ENCODE peak calls at places on chromosomes 16 and 17, in five cellular contexts. O, L, Y, N and S are unnamed samples.

GRCh38 chr16:68090526-68090925 is 5.4 kb downstream of the NFATC3 start:
- DNase-seq in O (no peak), L (no peak), Y (no peak), N (no peak), S (no peak)

GRCh38 chr17:29059281-29059680 is 16.3 kb downstream of the PIPOX start:
- DNase-seq in O (peak), L (no peak), Y (no peak), N (no peak), S (no peak)

GRCh38 chr16:56708821-56709685 is 20.9 kb upstream of the NUP93 start:
- DNase-seq in O (no peak), L (no peak), Y (no peak), N (no peak), S (no peak)

GRCh38 chr16:86016201-86016965 is 117.4 kb downstream of the IRF8 start:
- DNase-seq in O (peak), L (peak), Y (peak), N (peak), S (peak)

GRCh38 chr17:41521574-41522261 is 3.0 kb upstream of the KRT15 start:
- DNase-seq in O (peak), L (no peak), Y (peak), N (no peak), S (peak)

GRCh38 chr16:2799205-2799851 is 1.1 kb downstream of the PRSS41 start:
- DNase-seq in O (no peak), L (no peak), Y (no peak), N (no peak), S (peak)

GRCh38 chr16:82704369-82704768 is 77.6 kb downstream of the CDH13 start:
- DNase-seq in O (no peak), L (no peak), Y (no peak), N (no peak), S (no peak)

GRCh38 chr16:64997121-64997520 is 124.7 kb downstream of the CDH11 start:
- DNase-seq in O (no peak), L (no peak), Y (peak), N (no peak), S (no peak)

GRCh38 chr16:11534262-11534661 is 52.5 kb downstream of the LITAF start:
- DNase-seq in O (no peak), L (no peak), Y (no peak), N (no peak), S (peak)

GRCh38 chr17:16197276-16197675 is 18.1 kb downstream of the NCOR1 start:
- DNase-seq in O (no peak), L (no peak), Y (no peak), N (no peak), S (no peak)

GRCh38 chr16:75820672-75821071 is 94.4 kb upstream of the CPHXL start:
- DNase-seq in O (no peak), L (no peak), Y (no peak), N (no peak), S (no peak)

GRCh38 chr16:75676909-75677308 is at the start of gene CPHXL2:
- DNase-seq in O (no peak), L (no peak), Y (no peak), N (no peak), S (no peak)

GRCh38 chr17:69796093-69796492 is 278.9 kb upstream of the KCNJ16 start:
- DNase-seq in O (no peak), L (no peak), Y (no peak), N (no peak), S (no peak)

GRCh38 chr16:89000207-89000959 is 23.4 kb upstream of the CBFA2T3 start:
- DNase-seq in O (no peak), L (no peak), Y (no peak), N (no peak), S (no peak)

GRCh38 chr17:44209786-44210341 is 9.6 kb downstream of the UBTF start:
- DNase-seq in O (no peak), L (no peak), Y (no peak), N (no peak), S (no peak)

GRCh38 chr17:40331743-40332641 is 23.0 kb downstream of the RARA start:
- DNase-seq in O (no peak), L (no peak), Y (peak), N (no peak), S (peak)

GRCh38 chr17:81029859-81030258 is 5.1 kb upstream of the BAIAP2 start:
- DNase-seq in O (no peak), L (no peak), Y (no peak), N (no peak), S (no peak)

GRCh38 chr17:17518951-17519350 is 22.8 kb upstream of the RASD1 start:
- DNase-seq in O (no peak), L (no peak), Y (no peak), N (no peak), S (no peak)

GRCh38 chr16:15990902-15991301 is 41.5 kb downstream of the ABCC1 start:
- DNase-seq in O (no peak), L (no peak), Y (no peak), N (no peak), S (no peak)

GRCh38 chr16:56700195-56700594 is 17.9 kb downstream of the MT1X start:
- DNase-seq in O (no peak), L (no peak), Y (no peak), N (no peak), S (no peak)

GRCh38 chr17:81341347-81342061 is 46.4 kb upstream of the SLC38A10 start:
- DNase-seq in O (no peak), L (no peak), Y (no peak), N (no peak), S (peak)

GRCh38 chr17:19652595-19652994 is 4.0 kb downstream of the ALDH3A2 start:
- DNase-seq in O (no peak), L (no peak), Y (no peak), N (no peak), S (peak)

GRCh38 chr17:83079766-83080616 is 582 bp downstream of the METRNL start:
- DNase-seq in O (no peak), L (no peak), Y (no peak), N (no peak), S (no peak)

GRCh38 chr17:10116676-10117075 is 81.7 kb downstream of the GAS7 start:
- DNase-seq in O (no peak), L (no peak), Y (no peak), N (no peak), S (no peak)

GRCh38 chr17:10115536-10115932 is 82.9 kb downstream of the GAS7 start:
- DNase-seq in O (no peak), L (no peak), Y (no peak), N (no peak), S (no peak)

GRCh38 chr17:10116267-10116666 is 82.1 kb downstream of the GAS7 start:
- DNase-seq in O (no peak), L (no peak), Y (no peak), N (no peak), S (no peak)

GRCh38 chr17:10117085-10117484 is 81.3 kb downstream of the GAS7 start:
- DNase-seq in O (no peak), L (no peak), Y (no peak), N (no peak), S (no peak)

GRCh38 chr17:10114931-10115535 is 83.4 kb downstream of the GAS7 start:
- DNase-seq in O (peak), L (no peak), Y (peak), N (no peak), S (peak)
- H3K27ac ChIP-seq in O (peak), L (peak), Y (peak), N (no peak), S (peak)

GRCh38 chr16:87702325-87702811 is 63.4 kb downstream of the KLHDC4 start:
- DNase-seq in O (peak), L (no peak), Y (peak), N (no peak), S (peak)
- H3K27ac ChIP-seq in O (no peak), L (no peak), Y (peak), N (no peak), S (no peak)

DNA sequence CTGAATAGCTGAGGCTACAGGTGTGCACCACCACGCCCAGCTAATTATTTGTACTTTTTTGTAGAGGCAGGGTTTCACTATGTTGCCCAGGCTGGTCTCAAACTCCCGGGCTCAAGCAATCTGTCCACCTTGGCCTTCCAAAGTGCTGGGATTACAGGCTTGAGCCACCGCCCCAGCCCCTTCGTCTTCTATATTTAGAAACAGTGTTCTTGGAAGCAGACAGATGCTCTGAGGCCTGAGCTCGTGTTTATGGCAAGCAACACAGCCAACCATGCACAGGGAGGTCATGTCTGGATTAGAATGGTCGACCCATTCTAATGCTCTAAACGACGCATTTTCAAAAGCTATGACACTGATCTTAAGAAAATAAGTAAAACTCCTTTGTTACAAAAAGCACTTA is 16.6 kb downstream of the TMEM204 start:
- DNase-seq in O (no peak), L (no peak), Y (no peak), N (no peak), S (no peak)
- H3K27ac ChIP-seq in O (no peak), L (no peak), Y (no peak), N (no peak), S (no peak)

GRCh38 chr16:17304814-17305169 is 166.0 kb downstream of the XYLT1 start:
- DNase-seq in O (no peak), L (no peak), Y (peak), N (no peak), S (no peak)
- H3K27ac ChIP-seq in O (no peak), L (no peak), Y (peak), N (no peak), S (peak)

GRCh38 chr16:49961087-49961486 is 63.9 kb upstream of the CNEP1R1 start:
- DNase-seq in O (no peak), L (no peak), Y (no peak), N (no peak), S (no peak)
- H3K27ac ChIP-seq in O (no peak), L (no peak), Y (no peak), N (no peak), S (no peak)

GRCh38 chr17:79924639-79924976 is 85.4 kb upstream of the CBX4 start:
- DNase-seq in O (no peak), L (no peak), Y (no peak), N (no peak), S (no peak)
- H3K27ac ChIP-seq in O (no peak), L (no peak), Y (peak), N (no peak), S (peak)

DNA sequence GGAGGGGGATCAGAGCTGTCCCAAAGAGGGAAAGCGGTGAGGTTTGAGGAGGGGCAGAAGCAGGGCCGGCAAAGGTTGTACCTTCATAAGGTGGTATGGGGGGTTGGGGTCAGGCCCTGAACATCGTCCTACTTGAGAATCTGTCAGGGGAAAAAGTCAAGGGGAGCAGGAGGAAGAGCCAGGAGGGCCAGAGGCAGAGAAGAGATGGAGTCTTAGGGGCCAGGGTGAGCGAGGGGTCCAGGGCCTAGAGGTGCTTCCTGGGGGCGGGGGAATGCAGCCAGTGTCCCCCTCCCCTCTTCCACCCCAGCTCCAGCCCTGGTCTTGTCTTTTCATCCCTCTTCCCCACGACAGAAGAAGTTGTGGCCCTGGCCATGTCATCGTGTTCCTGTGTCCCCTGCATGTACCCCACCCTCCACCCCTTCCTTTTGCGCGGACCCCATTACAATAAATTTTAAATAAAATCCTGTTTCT is 1.3 kb upstream of the PRRT2 start:
- DNase-seq in O (no peak), L (no peak), Y (no peak), N (no peak), S (no peak)
- H3K27ac ChIP-seq in O (no peak), L (peak), Y (peak), N (peak), S (peak)